ENCODE peak calls at places on chromosomes 3 and 15, in nine cellular contexts. H is GM13977; F is WERI-Rb-1; Y is fibroblast of mammary gland; D is sigmoid colon; A is CD4-positive, alpha-beta T cell; B is A549; I is transverse colon; R is glutamatergic neuron. K is an unnamed sample.

GRCh38 chr15:88990185-88990679 is 77.1 kb upstream of the MFGE8 start:
- DNase-seq in A (no peak), H (no peak), I (no peak), B (no peak), Y (peak; percentile 60), R (no peak), D (no peak), F (no peak), K (no peak)

GRCh38 chr3:52068055-52068704 is 11.8 kb upstream of the DUSP7 start:
- DNase-seq in D (no peak), H (no peak), B (no peak), Y (peak; percentile 56), I (no peak), R (peak; percentile 43), A (no peak), F (no peak), K (no peak)

GRCh38 chr15:62835351-62835750 is 207.2 kb upstream of the TPM1 start:
- DNase-seq in F (no peak), D (no peak), I (no peak), B (no peak), H (no peak), R (no peak), Y (no peak), A (no peak), K (no peak)

GRCh38 chr3:64575211-64575844 is 112.5 kb downstream of the ADAMTS9 start:
- DNase-seq in F (peak; percentile 15), I (no peak), H (peak; percentile 21), Y (peak; percentile 38), R (no peak), D (no peak), A (no peak), B (peak; percentile 13), K (no peak)

GRCh38 chr3:64332461-64333350 is 107.4 kb upstream of the PRICKLE2 start:
- DNase-seq in Y (no peak), D (no peak), H (no peak), F (no peak), R (no peak), B (no peak), I (no peak), A (no peak), K (no peak)

GRCh38 chr15:27744651-27745050 is 354.5 kb downstream of the OCA2 start:
- DNase-seq in D (peak; percentile 15), H (no peak), A (no peak), B (no peak), R (no peak), Y (no peak), F (no peak), I (no peak), K (no peak)

GRCh38 chr3:193335031-193335430 is 43.5 kb downstream of the ATP13A5 start:
- DNase-seq in D (no peak), B (no peak), H (no peak), F (no peak), I (no peak), R (no peak), Y (no peak), A (no peak), K (no peak)

GRCh38 chr3:71103430-71103881 is 480.1 kb downstream of the FOXP1 start:
- DNase-seq in B (no peak), R (no peak), F (no peak), H (no peak), D (peak; percentile 73), I (peak; percentile 47), A (no peak), Y (peak; percentile 90), K (no peak)

GRCh38 chr15:68749365-68750141 is 71.1 kb downstream of the ANP32A start:
- DNase-seq in F (no peak), H (no peak), A (no peak), R (no peak), D (no peak), Y (peak; percentile 24), B (no peak), I (no peak), K (no peak)

GRCh38 chr3:186002884-186003472 is 65.2 kb upstream of the TRA2B start:
- DNase-seq in H (no peak), F (peak; percentile 19), B (no peak), A (no peak), R (no peak), I (no peak), D (no peak), Y (peak; percentile 60), K (no peak)

GRCh38 chr3:30493912-30494311 is 112.5 kb upstream of the TGFBR2 start:
- DNase-seq in R (no peak), D (peak; percentile 82), F (no peak), B (no peak), Y (peak; percentile 99), I (no peak), H (no peak), A (no peak), K (no peak)

GRCh38 chr3:128555098-128555825 is 62.3 kb upstream of the GATA2 start:
- DNase-seq in Y (no peak), B (no peak), A (no peak), R (no peak), F (no peak), I (peak; percentile 16), H (no peak), D (peak; percentile 68), K (no peak)

GRCh38 chr15:29676961-29677402 is 145.3 kb downstream of the TJP1 start:
- DNase-seq in I (no peak), A (no peak), F (no peak), R (peak; percentile 54), B (no peak), Y (peak; percentile 62), H (no peak), D (no peak), K (no peak)

DNA sequence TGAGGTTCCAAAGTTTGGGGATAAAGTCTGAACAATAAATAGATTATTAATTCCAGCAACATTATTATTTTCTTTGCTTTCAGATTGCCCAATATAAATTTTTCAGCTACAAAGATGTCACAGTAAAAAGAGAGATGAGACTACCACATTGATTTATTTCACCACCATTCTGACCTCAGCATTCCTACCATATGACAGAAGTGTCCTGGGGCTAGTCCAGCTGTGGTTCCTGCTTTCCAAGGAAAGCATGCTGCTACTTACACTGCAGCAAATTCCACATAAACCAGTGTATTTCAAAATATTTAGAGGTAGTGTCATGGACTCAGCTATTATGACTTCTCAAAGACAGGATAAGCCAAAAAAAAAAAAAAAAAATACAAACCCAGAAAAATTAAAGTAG is 494.1 kb upstream of the ZNF385D start:
- DNase-seq in I (no peak), B (no peak), F (no peak), R (no peak), Y (peak; percentile 95), D (no peak), H (no peak), A (no peak), K (no peak)
- TF ChIP-seq CTCF in I (no peak), B (no peak), F (no peak), R (no peak), Y (no peak), D (no peak), H (no peak), A (no peak), K (no peak)

DNA sequence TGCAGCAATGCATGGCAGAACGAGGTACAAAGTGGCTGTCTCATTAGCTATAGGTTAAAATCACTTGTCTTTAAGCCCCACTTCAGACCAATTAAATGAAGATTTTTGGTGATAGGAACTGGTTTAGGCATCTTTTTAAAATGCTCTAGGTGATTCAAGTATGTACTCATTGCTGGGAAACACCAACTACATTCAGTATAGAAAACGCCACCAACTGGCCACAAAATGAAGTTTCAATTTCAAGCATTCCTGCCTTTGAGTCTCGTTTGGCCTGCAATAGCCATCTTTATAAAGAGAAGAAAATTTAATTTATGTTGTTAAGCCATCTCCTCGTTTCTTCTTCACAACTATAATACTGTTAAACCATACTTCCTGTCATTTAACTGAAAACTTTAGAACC is 587.9 kb downstream of the GBE1 start:
- DNase-seq in R (no peak), H (no peak), D (no peak), A (no peak), B (no peak), I (no peak), Y (no peak), F (no peak), K (no peak)
- TF ChIP-seq CTCF in R (peak; percentile 49), H (peak; percentile 24), D (no peak), A (no peak), B (no peak), I (no peak), Y (no peak), F (peak; percentile 5), K (peak; percentile 59)

GRCh38 chr15:77632760-77633133 is at the start of gene LINGO1:
- DNase-seq in F (no peak), D (no peak), B (peak; percentile 46), H (no peak), Y (peak; percentile 2), A (no peak), R (peak; percentile 82), I (no peak), K (no peak)

GRCh38 chr15:77633913-77634265 is 1.2 kb upstream of the LINGO1 start:
- DNase-seq in F (no peak), R (peak; percentile 60), B (no peak), A (no peak), D (no peak), H (no peak), Y (no peak), I (no peak), K (no peak)

GRCh38 chr15:77636209-77636608 is 3.5 kb upstream of the LINGO1 start:
- DNase-seq in H (no peak), D (no peak), A (no peak), B (no peak), Y (no peak), F (no peak), R (no peak), I (no peak), K (no peak)

GRCh38 chr15:77633134-77633912 is 611 bp upstream of the LINGO1 start:
- DNase-seq in Y (peak; percentile 73), D (peak; percentile 88), H (peak; percentile 97), R (peak; percentile 97), A (peak; percentile 16), F (peak; percentile 87), B (peak; percentile 95), I (peak; percentile 90), K (no peak)

DNA sequence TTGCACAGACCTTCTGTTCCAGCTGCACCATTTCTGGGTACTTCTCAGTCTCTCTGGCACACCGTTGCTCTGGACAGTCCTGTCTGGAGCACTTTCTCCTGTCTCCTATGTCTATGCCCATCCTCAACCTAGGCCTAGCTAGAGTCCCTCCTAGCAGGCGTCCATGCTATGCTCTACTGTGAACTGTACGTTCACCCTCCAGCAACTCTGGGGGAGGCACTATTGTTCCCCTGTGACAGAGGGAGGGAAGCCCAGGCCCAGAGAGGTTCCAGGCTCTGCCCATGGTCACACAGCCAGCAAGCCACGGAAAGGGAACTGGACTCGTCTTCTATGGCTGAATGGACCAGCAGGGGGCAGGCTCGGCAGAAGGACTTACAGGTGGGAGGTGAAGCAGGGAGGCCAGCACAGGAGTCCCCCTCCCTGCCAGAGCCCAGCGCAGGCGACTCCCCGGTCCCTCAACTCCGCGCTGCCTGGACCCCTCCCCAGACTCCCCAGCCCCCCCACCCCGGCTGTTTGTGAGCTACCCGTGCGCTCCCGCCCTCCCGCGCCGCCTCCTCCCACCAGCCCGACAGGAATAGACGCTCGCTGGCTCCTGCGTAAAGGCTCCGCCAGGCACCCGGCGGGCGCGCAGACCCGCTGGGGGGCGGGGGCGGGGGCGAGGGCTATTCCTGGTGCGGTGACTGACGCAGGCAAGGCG is 1.7 kb upstream of the LINGO1 start:
- DNase-seq in H (peak; percentile 86), A (peak; percentile 31), R (peak; percentile 90), F (peak; percentile 89), Y (peak; percentile 58), B (peak; percentile 71), D (peak; percentile 75), I (peak; percentile 83), K (no peak)
- TF ChIP-seq CTCF in H (peak; percentile 81), A (no peak), R (peak; percentile 75), F (peak; percentile 76), Y (peak; percentile 63), B (peak; percentile 65), D (no peak), I (peak; percentile 27), K (peak; percentile 78)

GRCh38 chr3:189144645-189145044 is 27.1 kb upstream of the TPRG1 start:
- DNase-seq in I (no peak), F (no peak), A (peak; percentile 9), D (no peak), Y (peak; percentile 64), R (no peak), H (no peak), B (no peak), K (no peak)
- TF ChIP-seq CTCF in I (no peak), F (peak; percentile 19), A (peak; percentile 57), D (no peak), Y (peak; percentile 25), R (no peak), H (no peak), B (peak; percentile 35), K (peak; percentile 18)

K was measured in chondrocyte.